ENCODE peak calls at places on chromosomes 4 and X, in eight cellular contexts. N is tibial artery; I is hepatocyte; A is stomach; Q is CD8-positive, alpha-beta T cell; K is psoas muscle; C is upper lobe of right lung; O is SJSA1. L is an unnamed sample.

GRCh38 chrX:150753968-150754367 is 60.8 kb downstream of the MTMR1 start:
- DNase-seq in N (no peak), C (no peak), K (no peak), Q (no peak), O (no peak), A (no peak), I (no peak), L (no peak)

GRCh38 chr4:69617083-69617694 is 22.3 kb downstream of the UGT2A2 start:
- DNase-seq in C (no peak), Q (no peak), N (no peak), O (no peak), K (no peak), I (peak; percentile 69), A (no peak), L (no peak)

GRCh38 chr4:24032371-24032989 is 142.6 kb upstream of the PPARGC1A start:
- DNase-seq in K (peak; percentile 14), N (no peak), A (peak; percentile 35), I (peak; percentile 40), Q (no peak), C (no peak), O (no peak), L (no peak)

GRCh38 chr4:67162692-67163091 is 382.6 kb downstream of the CENPC start:
- DNase-seq in N (no peak), C (no peak), A (no peak), K (no peak), Q (no peak), O (no peak), I (no peak), L (no peak)

GRCh38 chrX:137432609-137433008 is 133.3 kb upstream of the ZIC3 start:
- DNase-seq in C (no peak), A (no peak), Q (no peak), N (no peak), O (no peak), I (no peak), K (no peak), L (no peak)

GRCh38 chrX:154734101-154734781 is 16.6 kb downstream of the GAB3 start:
- DNase-seq in O (peak; percentile 44), K (peak; percentile 21), N (peak; percentile 46), Q (peak; percentile 60), C (peak; percentile 66), I (no peak), A (no peak), L (no peak)

GRCh38 chr4:108135549-108136209 is 33.1 kb downstream of the LEF1 start:
- DNase-seq in A (no peak), N (no peak), K (no peak), I (no peak), O (no peak), C (no peak), Q (peak; percentile 22), L (no peak)

GRCh38 chr4:126018274-126018673 is 703.5 kb downstream of the FAT4 start:
- DNase-seq in K (no peak), Q (no peak), A (no peak), I (no peak), O (no peak), N (no peak), C (no peak), L (no peak)

GRCh38 chr4:65623509-65623908 is 46.8 kb downstream of the EPHA5 start:
- DNase-seq in K (no peak), N (no peak), C (no peak), Q (no peak), O (no peak), I (no peak), A (no peak), L (no peak)

GRCh38 chr4:124053872-124054538 is 657.4 kb downstream of the SPRY1 start:
- DNase-seq in A (no peak), N (no peak), I (no peak), O (no peak), K (no peak), C (no peak), Q (no peak), L (no peak)

GRCh38 chrX:88940904-88941303 is 193.9 kb downstream of the CPXCR1 start:
- DNase-seq in N (no peak), A (no peak), C (no peak), Q (no peak), K (no peak), I (no peak), O (no peak), L (no peak)

GRCh38 chr4:166088576-166088975 is 215.5 kb downstream of the TLL1 start:
- DNase-seq in K (no peak), I (no peak), N (no peak), C (no peak), A (no peak), O (no peak), Q (no peak), L (no peak)

GRCh38 chr4:125013891-125014290 is 300.9 kb upstream of the FAT4 start:
- DNase-seq in O (no peak), A (no peak), N (no peak), Q (no peak), I (no peak), K (no peak), C (no peak), L (no peak)

GRCh38 chr4:82948647-82949204 is 48.2 kb downstream of the THAP9 start:
- DNase-seq in I (no peak), K (no peak), N (no peak), Q (no peak), O (no peak), C (no peak), A (no peak), L (no peak)

GRCh38 chrX:71935542-71935941 is 24.9 kb downstream of the NHSL2 start:
- DNase-seq in A (no peak), O (no peak), K (no peak), C (no peak), N (peak; percentile 41), I (no peak), Q (no peak), L (no peak)

GRCh38 chr4:174284181-174284886 is 623 bp downstream of the CEP44 start:
- DNase-seq in N (no peak), I (peak; percentile 49), O (no peak), C (no peak), Q (no peak), A (no peak), K (no peak), L (no peak)

GRCh38 chrX:148865237-148865636 is 364.8 kb downstream of the AFF2 start:
- DNase-seq in N (no peak), C (no peak), Q (no peak), O (no peak), K (no peak), A (no peak), I (no peak), L (no peak)
- H3K4me3 ChIP-seq in N (no peak overlapping the region), C (no peak overlapping the region), Q (no peak overlapping the region), O (no peak overlapping the region), K (no peak overlapping the region), A (no peak overlapping the region), I (no peak overlapping the region), L (no peak overlapping the region)

GRCh38 chr4:121190389-121190788 is 26.3 kb upstream of the TNIP3 start:
- DNase-seq in C (no peak), I (peak; percentile 16), N (no peak), Q (no peak), K (no peak), O (no peak), A (no peak), L (no peak)

GRCh38 chr4:121192500-121192899 is 28.4 kb upstream of the TNIP3 start:
- DNase-seq in K (no peak), O (no peak), I (peak; percentile 64), N (no peak), Q (no peak), A (no peak), C (no peak), L (no peak)

GRCh38 chr4:121189811-121190210 is 25.7 kb upstream of the TNIP3 start:
- DNase-seq in N (no peak), Q (peak; percentile 66), O (no peak), K (no peak), A (no peak), I (no peak), C (no peak), L (no peak)

GRCh38 chr4:121192013-121192412 is 27.9 kb upstream of the TNIP3 start:
- DNase-seq in N (no peak), C (no peak), Q (no peak), A (no peak), I (no peak), K (no peak), O (no peak), L (no peak)

DNA sequence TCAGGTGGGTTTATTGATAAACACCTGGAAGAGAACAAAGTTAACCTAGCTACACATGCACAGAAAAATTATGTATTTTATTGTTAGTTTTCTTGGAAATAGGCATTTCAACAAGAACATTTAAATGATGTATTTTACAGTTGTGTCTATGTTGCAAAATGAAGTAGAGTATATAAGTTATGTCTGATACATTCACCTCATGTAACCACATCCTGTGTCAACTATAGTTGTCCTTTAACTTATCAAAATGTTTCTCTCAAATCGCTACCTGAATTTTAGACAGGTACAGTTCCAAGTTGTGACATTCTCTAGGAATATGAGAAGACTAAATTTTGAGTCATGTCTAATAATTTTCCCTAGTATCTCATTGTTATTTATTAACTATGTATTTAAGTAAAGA is 27.2 kb upstream of the TNIP3 start:
- DNase-seq in N (no peak), A (no peak), O (no peak), K (no peak), I (no peak), C (no peak), Q (no peak), L (no peak)
- H3K9me3 ChIP-seq in N (no peaks in the 10 kb centered on the region), A (no peaks in the 10 kb centered on the region), O (no peaks in the 10 kb centered on the region), K (no peaks in the 10 kb centered on the region), I (no peaks in the 10 kb centered on the region), C (no peaks in the 10 kb centered on the region), Q (no peaks in the 10 kb centered on the region), L (no peaks in the 10 kb centered on the region)

DNA sequence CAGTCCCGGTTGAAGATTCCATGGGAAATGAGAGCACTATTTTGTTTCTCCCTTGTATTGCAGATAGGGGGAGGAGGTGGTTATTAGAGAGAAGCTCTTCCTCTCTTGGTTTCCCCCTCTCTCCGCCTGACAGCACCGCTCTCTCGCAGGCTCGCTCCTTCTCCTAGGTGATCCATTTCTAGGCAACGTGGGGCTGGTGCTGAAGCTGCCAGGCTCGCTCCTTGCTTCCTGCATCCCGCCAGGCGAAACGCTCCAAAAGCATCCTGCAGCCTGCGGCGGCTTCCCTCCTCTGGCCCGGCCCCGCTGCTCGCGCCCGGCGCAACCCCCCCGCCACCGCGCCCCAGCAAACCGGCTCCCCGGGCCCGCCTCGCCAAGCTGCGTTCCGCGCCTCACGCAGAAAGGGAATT is at the start of gene GRID2:
- DNase-seq in N (no peak), O (no peak), C (peak; percentile 61), I (peak; percentile 38), Q (no peak), K (no peak), A (no peak), L (no peak)
- H3K27me3 ChIP-seq in N (peaks cover 32% of the 10 kb centered on the region), O (peaks cover 63% of the 10 kb centered on the region), C (peaks cover 67% of the 10 kb centered on the region), I (peaks cover 74% of the 10 kb centered on the region), Q (no peaks in the 10 kb centered on the region), K (no peaks in the 10 kb centered on the region), A (peaks cover 54% of the 10 kb centered on the region), L (peaks cover 68% of the 10 kb centered on the region)

GRCh38 chr4:43882470-43882869 is 566.1 kb downstream of the KCTD8 start:
- DNase-seq in O (no peak), N (no peak), C (no peak), K (no peak), I (no peak), A (no peak), Q (no peak), L (no peak)

DNA sequence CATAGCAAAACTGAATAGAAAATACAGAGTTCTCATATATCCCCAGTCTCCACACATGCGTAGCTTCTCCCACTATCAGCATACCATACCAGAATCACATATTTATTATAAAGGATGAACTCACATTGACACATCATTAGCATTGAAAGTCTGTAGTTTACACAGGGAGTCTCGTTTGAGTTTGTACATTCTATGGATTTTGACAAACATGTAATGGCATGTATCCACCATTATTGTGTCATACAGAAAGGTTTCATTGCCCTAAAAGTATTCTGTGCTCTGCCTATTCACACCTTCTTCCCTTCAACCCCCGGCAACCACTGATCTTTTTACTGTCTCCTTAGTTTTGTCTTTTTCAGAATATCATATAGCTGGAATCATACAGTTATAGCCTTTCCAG is 562.4 kb downstream of the KCTD8 start:
- DNase-seq in C (no peak), K (no peak), Q (no peak), I (no peak), O (no peak), A (no peak), N (no peak), L (no peak)
- H3K4me3 ChIP-seq in C (no peak overlapping the region), K (no peak overlapping the region), Q (no peak overlapping the region), I (no peak overlapping the region), O (no peak overlapping the region), A (no peak overlapping the region), N (no peak overlapping the region), L (no peak overlapping the region)